ENCODE peak calls at places on chromosomes 1 and 21, in five cellular contexts. B is tibial artery, J is fibroblast of pulmonary artery, Q is choroid plexus epithelial cell, L is WERI-Rb-1. M is an unnamed sample.

GRCh38 chr1:59173721-59174120 is 123.2 kb upstream of the FGGY start:
- DNase-seq in B (no peak), J (peak; percentile 91), Q (peak; percentile 65), L (no peak), M (peak; percentile 74)

GRCh38 chr1:81808760-81809159 is 8.0 kb downstream of the ADGRL2 start:
- DNase-seq in B (no peak), J (no peak), Q (peak; percentile 29), L (peak; percentile 54), M (no peak)

GRCh38 chr1:15737324-15738319 is 1.6 kb downstream of the SLC25A34 start:
- DNase-seq in B (peak; percentile 65), J (no peak), Q (no peak), L (peak; percentile 71), M (no peak)

GRCh38 chr1:9655127-9655723 is 3.7 kb downstream of the PIK3CD start:
- DNase-seq in B (no peak), J (no peak), Q (no peak), L (no peak), M (no peak)

GRCh38 chr1:158087320-158087927 is 93.3 kb upstream of the CD1D start:
- DNase-seq in B (no peak), J (peak; percentile 85), Q (peak; percentile 84), L (peak; percentile 94), M (peak; percentile 78)

GRCh38 chr1:62448221-62448933 is 11.5 kb downstream of the USP1 start:
- DNase-seq in B (no peak), J (no peak), Q (no peak), L (no peak), M (no peak)

GRCh38 chr1:93750946-93751345 is 69.3 kb upstream of the BCAR3 start:
- DNase-seq in B (no peak), J (no peak), Q (no peak), L (no peak), M (no peak)

GRCh38 chr1:36115931-36116330 is 9.1 kb downstream of the COL8A2 start:
- DNase-seq in B (no peak), J (no peak), Q (peak; percentile 65), L (no peak), M (peak; percentile 71)

GRCh38 chr1:24526940-24527542 is 24.4 kb downstream of the RCAN3 start:
- DNase-seq in B (no peak), J (peak; percentile 42), Q (peak; percentile 54), L (peak; percentile 22), M (no peak)

GRCh38 chr1:37498872-37499617 is 15.5 kb downstream of the MEAF6 start:
- DNase-seq in B (no peak), J (peak; percentile 73), Q (peak; percentile 70), L (no peak), M (no peak)

GRCh38 chr1:16048573-16049189 is 5.1 kb downstream of the CLCNKB start:
- DNase-seq in B (no peak), J (peak; percentile 33), Q (peak; percentile 52), L (peak; percentile 60), M (peak; percentile 42)

GRCh38 chr1:17874231-17874630 is 119.1 kb downstream of the ACTL8 start:
- DNase-seq in B (no peak), J (peak; percentile 74), Q (peak; percentile 82), L (no peak), M (peak; percentile 38)

GRCh38 chr1:212366901-212367300 is 47.8 kb downstream of the PACC1 start:
- DNase-seq in B (no peak), J (peak; percentile 36), Q (peak; percentile 50), L (no peak), M (peak; percentile 36)

GRCh38 chr1:31880957-31881697 is 57.0 kb downstream of the PTP4A2 start:
- DNase-seq in B (no peak), J (no peak), Q (no peak), L (no peak), M (no peak)

GRCh38 chr1:2050482-2050792 is 226 bp downstream of the PRKCZ start:
- DNase-seq in B (no peak), J (no peak), Q (no peak), L (peak; percentile 54), M (peak; percentile 4)

GRCh38 chr1:79304131-79304530 is 297.6 kb upstream of the ADGRL4 start:
- DNase-seq in B (no peak), J (no peak), Q (peak; percentile 14), L (no peak), M (peak; percentile 72)

GRCh38 chr1:174874337-174875053 is 125.3 kb upstream of the CACYBP start:
- DNase-seq in B (no peak), J (no peak), Q (no peak), L (no peak), M (no peak)
- H3K4me3 ChIP-seq in B (no peak overlapping the region), J (no peak overlapping the region), Q (no peak overlapping the region), L (no peak overlapping the region), M (no peak overlapping the region)

DNA sequence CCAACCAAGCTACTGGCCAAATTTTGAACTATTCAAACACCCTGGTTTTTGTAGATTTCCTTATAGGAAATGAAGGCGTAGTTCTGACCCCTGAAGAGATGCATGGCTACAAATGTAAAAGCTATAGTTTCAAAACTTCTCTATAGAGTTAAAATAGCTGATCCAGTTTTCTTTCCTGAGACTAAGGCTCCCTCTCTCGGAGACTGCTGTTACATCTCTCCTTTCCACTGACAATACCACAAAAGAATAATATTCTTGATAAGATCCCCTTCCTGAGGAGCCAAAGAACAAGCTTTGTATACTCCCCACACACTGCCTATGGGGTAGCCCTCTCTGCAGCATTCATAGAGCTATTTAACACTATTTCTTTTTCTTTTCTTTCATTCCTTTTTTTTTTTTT is 6.7 kb upstream of the CFAP126 start:
- DNase-seq in B (no peak), J (peak; percentile 50), Q (peak; percentile 61), L (no peak), M (peak; percentile 14)
- TF ChIP-seq CTCF in B (no peak), J (peak; percentile 49), Q (peak; percentile 61), L (peak; percentile 34), M (peak; percentile 33)

GRCh38 chr21:44703731-44704635 is 7.0 kb downstream of the KRTAP10-12 start:
- DNase-seq in B (peak; percentile 35), J (no peak), Q (no peak), L (peak; percentile 11), M (no peak)
- H3K4me3 ChIP-seq in B (no peak overlapping the region), J (no peak overlapping the region), Q (no peak overlapping the region), L (no peak overlapping the region), M (no peak overlapping the region)

DNA sequence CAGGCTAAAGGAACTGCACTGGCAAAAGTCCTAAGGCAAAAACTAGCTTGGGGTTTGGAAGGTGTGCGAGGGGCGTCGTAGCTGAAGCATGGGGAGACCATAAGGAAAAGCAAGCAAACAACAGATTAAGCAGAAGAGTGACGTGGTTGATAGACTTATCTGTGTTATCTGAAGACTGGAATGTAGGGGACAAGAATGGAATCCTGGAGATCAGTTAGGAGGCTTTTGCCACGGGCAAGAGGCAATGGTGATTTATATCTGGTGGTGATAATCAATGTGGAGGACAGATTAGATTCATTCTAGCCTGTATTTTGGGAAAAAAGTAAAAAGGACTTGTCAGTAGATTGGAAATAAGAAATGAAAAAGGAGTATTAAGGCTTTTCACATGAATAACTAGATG is 97.4 kb downstream of the ITSN1 start:
- DNase-seq in B (no peak), J (no peak), Q (no peak), L (no peak), M (no peak)
- TF ChIP-seq CTCF in B (no peak), J (no peak), Q (no peak), L (no peak), M (no peak)

GRCh38 chr1:50421366-50421748 is 1.9 kb downstream of the DMRTA2 start:
- DNase-seq in B (no peak), J (no peak), Q (no peak), L (no peak), M (no peak)

GRCh38 chr1:50420689-50421365 is 2.4 kb downstream of the DMRTA2 start:
- DNase-seq in B (no peak), J (no peak), Q (no peak), L (no peak), M (no peak)

GRCh38 chr1:50422946-50423669 is at the start of gene DMRTA2:
- DNase-seq in B (no peak), J (peak; percentile 24), Q (no peak), L (peak; percentile 64), M (no peak)

GRCh38 chr1:50422675-50422945 is 633 bp downstream of the DMRTA2 start:
- DNase-seq in B (no peak), J (no peak), Q (no peak), L (no peak), M (no peak)

DNA sequence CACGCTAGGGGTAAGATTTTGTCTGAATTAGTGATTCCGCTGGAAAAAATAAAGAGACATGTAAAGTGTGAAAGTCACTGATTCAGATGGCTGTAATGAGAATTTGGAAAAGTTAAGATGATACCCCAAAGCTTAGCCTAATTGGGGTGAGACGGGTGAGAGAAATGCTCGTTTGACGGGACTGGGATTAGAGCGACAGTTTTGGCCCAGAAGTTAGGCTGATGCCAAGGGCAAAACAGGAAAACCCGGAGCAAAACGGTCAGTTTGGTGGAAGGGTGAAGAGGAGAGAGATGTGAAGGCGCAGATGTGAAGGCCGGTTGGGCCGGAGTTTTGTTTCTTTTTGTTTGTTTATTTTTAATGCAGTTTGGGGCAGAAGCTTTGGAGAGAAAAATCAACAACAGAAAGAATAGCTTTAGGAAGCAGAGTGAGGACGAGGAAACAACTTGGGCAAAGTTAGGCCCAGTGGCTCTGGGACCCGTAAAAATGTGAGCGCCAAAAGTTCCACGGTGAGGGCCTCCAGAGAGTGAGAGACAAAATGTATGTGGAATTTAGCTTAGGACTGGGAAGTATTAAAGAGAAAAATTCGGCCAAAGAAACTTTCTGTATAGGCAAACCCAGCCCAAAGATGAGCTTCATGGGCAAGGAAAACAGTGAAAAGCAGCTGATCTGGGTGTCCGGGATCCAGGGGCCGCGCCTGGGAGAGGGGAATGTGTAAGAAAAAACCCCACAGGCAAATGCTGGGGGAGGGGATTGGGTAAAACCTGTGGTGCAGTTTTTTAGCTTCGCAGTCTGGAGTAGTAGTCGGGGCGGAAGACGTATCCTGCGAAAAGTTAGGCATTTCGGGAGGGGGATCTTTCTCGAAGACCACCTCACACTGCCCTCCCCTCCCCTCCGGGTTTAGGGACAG is 1.2 kb downstream of the DMRTA2 start:
- DNase-seq in B (no peak), J (no peak), Q (no peak), L (no peak), M (no peak)
- H3K4me3 ChIP-seq in B (no peak overlapping the region), J (no peak overlapping the region), Q (no peak overlapping the region), L (no peak overlapping the region), M (no peak overlapping the region)

GRCh38 chr1:57520743-57521142 is 96.9 kb upstream of the DAB1 start:
- DNase-seq in B (no peak), J (no peak), Q (no peak), L (no peak), M (no peak)
- TF ChIP-seq CTCF in B (no peak), J (no peak), Q (no peak), L (no peak), M (no peak)

DNA sequence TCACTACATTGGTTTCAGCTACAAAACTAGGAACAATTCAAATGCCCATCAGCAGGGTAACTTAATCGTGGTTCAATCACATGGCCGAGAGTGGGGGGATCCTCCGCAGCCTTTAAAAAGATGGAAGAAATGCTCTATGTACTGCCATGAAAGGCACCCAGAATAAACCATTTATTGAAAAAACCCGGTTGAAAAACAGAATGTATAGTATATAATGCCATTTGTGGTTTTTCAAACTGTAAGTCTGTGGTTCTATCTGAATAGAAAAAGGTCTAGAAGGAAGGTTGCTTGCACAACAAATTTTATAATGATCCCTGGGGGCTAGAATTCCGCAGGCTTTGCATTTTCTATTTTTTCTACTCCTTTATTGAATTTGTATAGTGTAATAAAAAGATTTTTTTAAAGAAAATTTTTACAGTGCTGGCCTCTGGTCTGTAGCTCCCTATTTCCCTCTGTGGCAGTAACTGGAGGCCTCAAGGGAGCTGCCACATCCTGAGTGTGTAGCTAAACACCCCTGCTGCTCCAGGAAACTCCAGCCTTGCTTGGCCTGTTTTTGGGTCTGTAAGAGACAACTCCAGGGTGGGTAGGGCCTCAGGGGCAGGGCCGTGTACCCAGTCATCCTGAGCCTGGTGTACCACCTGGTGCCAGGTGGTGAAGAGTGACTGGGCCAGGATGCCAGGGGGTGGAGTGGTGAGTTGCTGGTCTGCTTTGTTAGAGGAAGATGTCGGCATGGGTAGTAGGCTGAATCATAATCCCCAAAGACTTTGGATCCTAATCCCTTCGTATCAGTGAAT is 51.5 kb upstream of the EPS8L3 start:
- DNase-seq in B (no peak), J (no peak), Q (no peak), L (no peak), M (no peak)
- H3K4me3 ChIP-seq in B (no peak overlapping the region), J (no peak overlapping the region), Q (no peak overlapping the region), L (no peak overlapping the region), M (no peak overlapping the region)

M was measured in fibroblast of villous mesenchyme.